ENCODE peak calls at places on chromosome 3, in six cellular contexts. Z is PC-3, B is H1, L is K562, A is cardiac muscle cell, I is body of pancreas. K is an unnamed sample. For H3K4me1, the result is how much of the 10 kb centered on the place peaks cover.

GRCh38 chr3:79521221-79521848 is 246.5 kb downstream of the ROBO1 start:
- DNase-seq in Z (peak), B (no peak), L (peak), A (peak), I (no peak), K (peak)

GRCh38 chr3:64667887-64668581 is 19.8 kb downstream of the ADAMTS9 start:
- DNase-seq in Z (no peak), B (no peak), L (no peak), A (no peak), I (peak), K (no peak)

GRCh38 chr3:133991637-133992036 is 38.1 kb downstream of the SLCO2A1 start:
- DNase-seq in Z (peak), B (no peak), L (no peak), A (no peak), I (no peak), K (peak)

GRCh38 chr3:100073555-100074307 is 40.6 kb downstream of the FILIP1L start:
- DNase-seq in Z (no peak), B (peak), L (no peak), A (peak), I (no peak), K (peak)

GRCh38 chr3:183410759-183411158 is 17.7 kb downstream of the MCF2L2 start:
- DNase-seq in Z (no peak), B (no peak), L (no peak), A (no peak), I (no peak), K (no peak)

GRCh38 chr3:123765475-123766166 is 118.5 kb downstream of the MYLK start:
- DNase-seq in Z (no peak), B (no peak), L (no peak), A (no peak), I (no peak), K (no peak)

GRCh38 chr3:49867871-49868321 is 1.8 kb downstream of the CAMKV start:
- DNase-seq in Z (peak), B (no peak), L (peak), A (peak), I (no peak), K (peak)

GRCh38 chr3:73600293-73600938 is 24.3 kb downstream of the PDZRN3 start:
- DNase-seq in Z (no peak), B (no peak), L (no peak), A (no peak), I (no peak), K (peak)

GRCh38 chr3:48180021-48180420 is 8.2 kb downstream of the CDC25A start:
- DNase-seq in Z (no peak), B (no peak), L (no peak), A (no peak), I (no peak), K (no peak)

GRCh38 chr3:165653130-165653778 is 184.0 kb downstream of the BCHE start:
- DNase-seq in Z (no peak), B (no peak), L (no peak), A (no peak), I (no peak), K (no peak)

GRCh38 chr3:11613851-11614491 is 29.7 kb downstream of the VGLL4 start:
- DNase-seq in Z (no peak), B (no peak), L (no peak), A (no peak), I (no peak), K (no peak)

GRCh38 chr3:18111702-18112311 is 313.3 kb downstream of the SATB1 start:
- DNase-seq in Z (peak), B (no peak), L (no peak), A (no peak), I (no peak), K (peak)

GRCh38 chr3:34742151-34742550 is 897.2 kb upstream of the ARPP21 start:
- DNase-seq in Z (no peak), B (no peak), L (no peak), A (no peak), I (no peak), K (no peak)

GRCh38 chr3:49625971-49626640 is 48.0 kb upstream of the APEH start:
- DNase-seq in Z (no peak), B (no peak), L (no peak), A (no peak), I (no peak), K (no peak)

GRCh38 chr3:128068156-128068620 is 16.0 kb downstream of the SEC61A1 start:
- DNase-seq in Z (peak), B (no peak), L (peak), A (peak), I (no peak), K (peak)

GRCh38 chr3:13209334-13209733 is 136.1 kb upstream of the IQSEC1 start:
- DNase-seq in Z (no peak), B (no peak), L (no peak), A (no peak), I (no peak), K (no peak)

GRCh38 chr3:134846943-134847342 is 51.9 kb downstream of the EPHB1 start:
- DNase-seq in Z (peak), B (no peak), L (no peak), A (peak), I (no peak), K (peak)

GRCh38 chr3:107283948-107284347 is 93.3 kb upstream of the CCDC54 start:
- DNase-seq in Z (no peak), B (no peak), L (no peak), A (peak), I (no peak), K (no peak)

GRCh38 chr3:124878561-124879394 is 8.4 kb downstream of the ITGB5 start:
- DNase-seq in Z (peak), B (no peak), L (peak), A (no peak), I (peak), K (peak)
- H3K4me3 ChIP-seq in Z (no peak), B (no peak), L (no peak), A (no peak), I (no peak), K (peak)

GRCh38 chr3:52892625-52893311 is 4.6 kb downstream of the STIMATE start:
- DNase-seq in Z (no peak), B (no peak), L (no peak), A (no peak), I (no peak), K (no peak)

GRCh38 chr3:52891164-52891563 is 6.2 kb downstream of the STIMATE start:
- DNase-seq in Z (no peak), B (no peak), L (no peak), A (no peak), I (peak), K (no peak)

GRCh38 chr3:52892290-52892624 is 5.1 kb downstream of the STIMATE start:
- DNase-seq in Z (no peak), B (no peak), L (no peak), A (no peak), I (peak), K (no peak)

GRCh38 chr3:52890735-52891134 is 6.6 kb downstream of the STIMATE start:
- DNase-seq in Z (peak), B (no peak), L (no peak), A (no peak), I (no peak), K (peak)

GRCh38 chr3:52891615-52892081 is 5.7 kb downstream of the STIMATE start:
- DNase-seq in Z (no peak), B (no peak), L (no peak), A (no peak), I (no peak), K (peak)
- H3K4me1 ChIP-seq in Z (under half), B (under half), L (under half), A (under half), I (half or more), K (half or more)

GRCh38 chr3:42704136-42704841 is 1.7 kb upstream of the HHATL start:
- DNase-seq in Z (peak), B (no peak), L (no peak), A (no peak), I (no peak), K (no peak)

GRCh38 chr3:42702066-42702951 is at the start of gene HHATL:
- DNase-seq in Z (no peak), B (no peak), L (no peak), A (peak), I (no peak), K (no peak)

GRCh38 chr3:42703695-42704025 is 1.1 kb upstream of the HHATL start:
- DNase-seq in Z (no peak), B (no peak), L (no peak), A (no peak), I (no peak), K (no peak)

GRCh38 chr3:42701371-42702065 is 1.1 kb downstream of the HHATL start:
- DNase-seq in Z (peak), B (peak), L (peak), A (peak), I (peak), K (peak)

GRCh38 chr3:42702982-42703694 is 540 bp upstream of the HHATL start:
- DNase-seq in Z (no peak), B (no peak), L (no peak), A (no peak), I (no peak), K (no peak)
- H3K4me3 ChIP-seq in Z (no peak), B (no peak), L (no peak), A (no peak), I (no peak), K (no peak)

DNA sequence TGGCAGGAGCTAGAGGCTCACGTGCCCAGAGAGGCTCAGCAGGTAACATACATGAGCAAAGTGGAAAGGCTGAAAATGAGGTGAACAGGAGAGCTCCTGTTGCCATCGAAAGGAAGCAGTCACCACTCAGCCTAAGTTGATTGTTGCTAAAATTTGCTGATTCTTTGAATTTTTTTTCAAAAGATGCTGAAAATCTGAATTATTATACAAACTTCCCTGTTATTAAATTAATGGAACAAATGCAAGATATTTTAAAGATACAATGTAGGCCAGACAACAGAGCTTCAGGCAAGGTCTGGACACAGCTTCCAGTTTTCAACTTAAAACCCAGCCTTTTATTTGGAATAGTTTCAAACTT is 151.3 kb downstream of the GHSR start:
- DNase-seq in Z (no peak), B (no peak), L (no peak), A (no peak), I (no peak), K (no peak)
- H3K4me1 ChIP-seq in Z (under half), B (under half), L (under half), A (under half), I (under half), K (under half)

K was measured in adipocyte.